ENCODE peak calls at places on chromosomes 7 and 10, in five cellular contexts. O is K562, U is GM12878, F is HepG2, P is SK-N-SH. G is an unnamed sample.

GRCh38 chr7:30815016-30815854 is 44.0 kb downstream of the MINDY4 start:
- DNase-seq in O (no peak), U (no peak), F (no peak), P (no peak), G (no peak)

GRCh38 chr7:117279203-117279602 is 43.7 kb downstream of the WNT2 start:
- DNase-seq in O (peak), U (no peak), F (no peak), P (no peak), G (no peak)

GRCh38 chr7:120725376-120726039 is 132.4 kb downstream of the TSPAN12 start:
- DNase-seq in O (peak), U (no peak), F (peak), P (peak), G (peak)

GRCh38 chr10:88991161-88991899 is 732 bp downstream of the FAS start:
- DNase-seq in O (peak), U (no peak), F (peak), P (peak), G (peak)

GRCh38 chr7:136247211-136247610 is 270.1 kb upstream of the MTPN start:
- DNase-seq in O (no peak), U (no peak), F (no peak), P (no peak), G (no peak)

GRCh38 chr7:129862672-129863071 is 90.1 kb downstream of the UBE2H start:
- DNase-seq in O (no peak), U (no peak), F (no peak), P (no peak), G (no peak)

GRCh38 chr7:7157887-7158271 is 24.5 kb upstream of the C1GALT1 start:
- DNase-seq in O (no peak), U (no peak), F (no peak), P (no peak), G (peak)

GRCh38 chr7:123230147-123230546 is 30.4 kb upstream of the SLC13A1 start:
- DNase-seq in O (no peak), U (no peak), F (no peak), P (no peak), G (no peak)

GRCh38 chr7:155405399-155406318 is 52.3 kb upstream of the EN2 start:
- DNase-seq in O (peak), U (no peak), F (no peak), P (peak), G (no peak)

GRCh38 chr7:35499226-35499625 is 195.7 kb downstream of the HERPUD2 start:
- DNase-seq in O (no peak), U (no peak), F (no peak), P (no peak), G (no peak)

GRCh38 chr10:97633921-97634320 is 621 bp upstream of the MORN4 start:
- DNase-seq in O (no peak), U (no peak), F (peak), P (no peak), G (no peak)
- H3K4me3 ChIP-seq in O (peak), U (peak), F (peak), P (peak), G (no peak)

DNA sequence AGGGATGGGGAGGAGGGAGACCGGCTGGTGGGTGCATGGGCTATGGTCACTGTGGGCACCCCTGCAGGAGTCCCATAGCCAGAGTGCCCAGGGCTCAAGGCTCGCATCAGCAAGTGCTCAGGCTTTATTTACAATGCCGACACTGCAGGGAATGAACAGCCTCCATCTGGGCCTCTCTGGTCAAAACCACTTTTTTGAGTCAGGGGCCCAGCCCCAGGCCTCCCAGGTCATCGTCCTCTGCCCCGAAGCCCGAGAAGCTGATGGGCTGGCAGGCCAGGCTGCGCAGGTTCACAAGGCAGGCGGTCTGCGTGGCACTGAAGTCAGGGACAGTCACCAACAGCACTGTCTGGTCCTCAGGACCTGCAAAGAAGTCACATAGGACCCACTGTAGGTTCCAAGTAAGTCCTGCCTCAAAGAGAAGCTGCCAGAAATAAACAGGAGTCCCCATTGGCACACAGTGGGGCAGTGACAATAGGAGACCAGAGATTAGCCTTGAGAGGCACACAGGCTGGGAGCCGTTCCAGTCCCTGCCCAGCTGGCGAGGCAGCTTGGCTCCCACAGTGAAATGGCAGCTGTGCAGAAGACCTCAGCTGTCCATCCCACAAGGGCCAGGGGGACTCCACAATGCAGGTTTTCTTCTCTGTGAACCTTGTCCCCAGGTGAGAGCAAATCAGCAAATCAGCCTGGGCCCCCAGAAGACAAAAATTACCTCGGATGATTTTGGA is 8.6 kb downstream of the POLD2 start:
- DNase-seq in O (no peak), U (no peak), F (no peak), P (no peak), G (no peak)
- H3K27ac ChIP-seq in O (no peak), U (no peak), F (no peak), P (no peak), G (no peak)

GRCh38 chr7:94420321-94420720 is 25.6 kb downstream of the COL1A2 start:
- DNase-seq in O (no peak), U (no peak), F (no peak), P (no peak), G (peak)

GRCh38 chr7:94423116-94423515 is 28.4 kb downstream of the COL1A2 start:
- DNase-seq in O (no peak), U (no peak), F (no peak), P (no peak), G (no peak)

GRCh38 chr7:94421711-94422110 is 27.0 kb downstream of the COL1A2 start:
- DNase-seq in O (no peak), U (no peak), F (no peak), P (no peak), G (no peak)

GRCh38 chr7:94423865-94424264 is 29.2 kb downstream of the COL1A2 start:
- DNase-seq in O (no peak), U (no peak), F (no peak), P (no peak), G (peak)

DNA sequence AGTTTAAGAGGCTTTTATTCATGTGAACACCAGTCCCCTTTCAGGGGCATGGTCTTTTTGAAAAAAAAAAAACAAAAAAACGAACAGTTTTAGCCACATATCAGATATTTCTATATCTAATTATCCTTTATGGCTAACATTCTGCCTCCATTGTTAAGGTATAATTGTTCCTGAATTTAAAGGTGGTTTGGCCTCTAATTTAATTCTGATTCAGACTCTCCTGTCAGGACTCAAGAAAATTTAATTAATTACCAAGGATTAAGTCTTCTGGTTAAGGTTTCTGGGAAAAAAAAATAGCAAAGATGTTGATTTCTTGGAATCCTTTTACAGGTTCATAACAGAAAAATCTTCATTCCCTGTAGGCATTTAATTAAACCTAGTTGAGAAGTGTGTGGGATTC is 27.4 kb downstream of the COL1A2 start:
- DNase-seq in O (no peak), U (no peak), F (no peak), P (no peak), G (no peak)
- TF ChIP-seq MXI1 in O (no peak), U (no peak), F (no peak), P (no peak), G (no peak)

GRCh38 chr10:97321807-97322195 is 2.7 kb downstream of the FRAT1 start:
- DNase-seq in O (no peak), U (no peak), F (no peak), P (no peak), G (no peak)

GRCh38 chr10:97320480-97321031 is 1.5 kb downstream of the FRAT1 start:
- DNase-seq in O (no peak), U (no peak), F (no peak), P (peak), G (no peak)

GRCh38 chr10:97319671-97320479 is 804 bp downstream of the FRAT1 start:
- DNase-seq in O (peak), U (no peak), F (peak), P (peak), G (no peak)

GRCh38 chr10:97318772-97319651 is at the start of gene FRAT1:
- DNase-seq in O (peak), U (peak), F (peak), P (peak), G (peak)

GRCh38 chr10:97321032-97321806 is 2.1 kb downstream of the FRAT1 start:
- DNase-seq in O (no peak), U (no peak), F (no peak), P (no peak), G (no peak)
- H3K4me3 ChIP-seq in O (no peak), U (peak), F (peak), P (no peak), G (no peak)

GRCh38 chr7:27176343-27176731 is 2.2 kb upstream of the HOXA10 start:
- DNase-seq in O (no peak), U (no peak), F (no peak), P (no peak), G (no peak)

GRCh38 chr7:27174077-27175004 is at the start of gene HOXA10:
- DNase-seq in O (no peak), U (no peak), F (no peak), P (no peak), G (no peak)

GRCh38 chr7:27175005-27175625 is 995 bp upstream of the HOXA10 start:
- DNase-seq in O (no peak), U (no peak), F (no peak), P (no peak), G (no peak)

GRCh38 chr7:27176962-27177794 is 3.1 kb upstream of the HOXA10 start:
- DNase-seq in O (no peak), U (no peak), F (no peak), P (no peak), G (no peak)

DNA sequence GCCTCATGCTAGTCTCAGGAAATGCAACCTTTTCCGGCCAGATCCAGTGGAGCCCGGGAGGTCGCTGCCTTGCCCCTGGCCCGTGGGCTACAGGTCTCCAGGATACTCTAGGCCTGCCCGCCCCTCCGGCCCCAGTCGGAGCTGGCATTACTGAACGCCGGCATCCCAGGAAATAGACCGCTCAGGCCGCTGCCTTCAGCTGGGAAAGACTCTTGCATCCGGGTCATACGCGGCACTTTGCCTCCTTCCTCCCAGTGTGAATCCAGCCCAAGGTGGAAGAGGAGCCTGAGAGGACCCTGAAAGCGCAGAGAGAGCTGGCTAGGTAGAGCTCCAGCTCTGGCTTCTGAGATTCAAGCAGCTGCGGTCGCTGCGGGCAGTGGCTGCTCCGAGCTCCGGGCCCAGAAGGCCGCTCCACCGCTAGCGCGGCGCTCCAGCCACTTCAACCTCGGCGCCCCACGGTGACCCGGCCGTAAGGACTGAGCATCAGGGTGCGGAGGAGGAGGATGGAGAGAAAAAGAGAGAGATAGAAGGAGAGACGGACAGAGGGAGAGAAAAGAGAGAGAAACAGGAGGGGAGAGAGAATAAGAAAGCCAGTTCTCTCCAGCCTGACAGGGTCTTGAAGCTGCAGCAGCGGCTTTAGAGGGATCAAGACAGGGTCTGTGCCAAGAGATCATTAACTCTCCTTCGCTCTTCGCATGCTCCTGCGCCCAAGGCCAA is 1.7 kb upstream of the HOXA10 start:
- DNase-seq in O (no peak), U (no peak), F (no peak), P (peak), G (no peak)
- H3K27ac ChIP-seq in O (no peak), U (no peak), F (no peak), P (no peak), G (no peak)

DNA sequence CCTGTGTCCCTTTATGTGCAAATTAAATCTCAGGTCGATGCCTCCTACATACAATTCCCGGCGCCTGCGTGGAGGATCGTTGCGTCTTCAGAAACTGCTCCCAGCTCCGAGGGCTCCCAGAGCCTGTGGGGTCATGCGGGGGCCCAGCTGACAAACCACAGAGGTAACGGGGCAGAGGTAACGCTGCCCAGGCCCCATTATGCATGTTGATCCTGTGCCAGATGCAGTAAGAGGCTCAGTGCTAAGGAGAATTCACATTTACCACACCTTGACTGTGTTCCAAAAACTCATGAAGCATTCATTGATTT is 332.4 kb downstream of the ADARB2 start:
- DNase-seq in O (no peak), U (no peak), F (no peak), P (no peak), G (no peak)
- TF ChIP-seq MXI1 in O (no peak), U (no peak), F (no peak), P (no peak), G (no peak)

GRCh38 chr10:7589748-7590147 is 77.0 kb downstream of the ITIH5 start:
- DNase-seq in O (no peak), U (no peak), F (no peak), P (no peak), G (no peak)

GRCh38 chr10:7590271-7590670 is 76.5 kb downstream of the ITIH5 start:
- DNase-seq in O (no peak), U (no peak), F (no peak), P (no peak), G (no peak)

GRCh38 chr10:7593068-7593467 is 73.7 kb downstream of the ITIH5 start:
- DNase-seq in O (no peak), U (no peak), F (no peak), P (no peak), G (no peak)

GRCh38 chr10:7593905-7594304 is 72.9 kb downstream of the ITIH5 start:
- DNase-seq in O (no peak), U (no peak), F (no peak), P (no peak), G (no peak)

DNA sequence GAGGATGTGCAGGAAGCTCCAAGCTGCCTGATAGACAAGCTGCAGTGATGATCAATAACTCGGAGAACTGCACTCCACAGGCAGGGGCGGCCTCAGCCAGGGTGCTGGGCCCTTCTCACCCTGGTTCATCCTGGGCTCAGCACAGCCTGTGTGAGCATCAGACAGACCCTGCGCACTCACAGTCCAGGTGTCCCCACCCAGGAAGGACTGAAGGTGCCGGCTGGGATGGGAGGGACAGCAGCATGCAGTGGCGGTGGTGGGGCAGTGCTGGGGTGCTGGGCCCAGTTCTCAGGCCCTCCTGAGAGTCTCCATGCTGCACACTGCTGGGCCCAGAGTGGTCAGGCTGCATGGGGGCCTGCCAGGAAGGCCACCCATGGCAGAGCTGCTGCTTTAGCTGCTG is 74.1 kb downstream of the ITIH5 start:
- DNase-seq in O (no peak), U (no peak), F (no peak), P (no peak), G (no peak)
- H3K4me3 ChIP-seq in O (no peak), U (no peak), F (no peak), P (no peak), G (no peak)

GRCh38 chr10:29853913-29854312 is 205.5 kb downstream of the JCAD start:
- DNase-seq in O (no peak), U (no peak), F (no peak), P (no peak), G (no peak)
- H3K27ac ChIP-seq in O (no peak), U (no peak), F (no peak), P (no peak), G (no peak)

DNA sequence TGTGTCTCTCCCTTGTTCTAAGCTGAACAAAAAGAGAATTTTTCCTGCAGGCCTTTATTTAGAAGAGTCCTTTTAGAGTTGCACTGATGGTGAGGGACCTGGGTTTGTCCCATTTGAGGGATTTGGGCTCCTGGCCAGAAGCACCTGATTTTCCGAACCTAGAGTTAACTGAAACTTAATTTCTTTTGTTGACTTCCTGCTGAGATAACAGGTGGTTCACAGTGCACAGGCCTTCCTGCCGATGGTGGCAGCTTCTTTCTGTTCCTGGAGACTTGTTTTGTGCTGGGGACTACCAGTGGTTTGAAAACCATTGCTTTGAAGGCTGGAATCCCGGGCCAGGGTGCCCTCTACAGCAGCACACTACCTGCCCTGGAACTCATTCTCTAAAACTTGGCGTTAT is 99.2 kb downstream of the SUGCT start:
- DNase-seq in O (no peak), U (no peak), F (no peak), P (no peak), G (no peak)
- TF ChIP-seq MXI1 in O (no peak), U (no peak), F (no peak), P (no peak), G (no peak)

GRCh38 chr7:94923412-94923811 is 16.0 kb downstream of the PPP1R9A start:
- DNase-seq in O (no peak), U (no peak), F (no peak), P (no peak), G (no peak)
- H3K4me3 ChIP-seq in O (no peak), U (no peak), F (no peak), P (no peak), G (no peak)